ENCODE peak calls at places on chromosomes 16 and 17, in four cellular contexts. H, G, T and C are unnamed samples.

GRCh38 chr16:59573528-59574271 is 839.6 kb upstream of the GOT2 start:
- DNase-seq in H (no peak), G (no peak), T (no peak), C (no peak)

GRCh38 chr16:28081391-28081790 is 17.9 kb upstream of the GSG1L start:
- DNase-seq in H (no peak), G (no peak), T (no peak), C (no peak)

GRCh38 chr17:46874906-46875305 is 23.5 kb downstream of the WNT9B start:
- DNase-seq in H (no peak), G (no peak), T (no peak), C (no peak)

GRCh38 chr17:42365136-42365535 is 23.1 kb downstream of the STAT3 start:
- DNase-seq in H (no peak), G (no peak), T (no peak), C (no peak)

GRCh38 chr16:8958344-8958808 is 5.3 kb downstream of the USP7 start:
- DNase-seq in H (no peak), G (no peak), T (no peak), C (no peak)

GRCh38 chr17:80254396-80255241 is 6.0 kb upstream of the RNF213 start:
- DNase-seq in H (peak), G (peak), T (no peak), C (peak)

GRCh38 chr16:27313422-27314160 is at the start of gene IL4R:
- DNase-seq in H (peak), G (peak), T (peak), C (peak)

GRCh38 chr17:74024871-74025531 is 178.5 kb upstream of the RPL38 start:
- DNase-seq in H (no peak), G (no peak), T (peak), C (no peak)

GRCh38 chr17:3986270-3986938 is 22.2 kb upstream of the ATP2A3 start:
- DNase-seq in H (no peak), G (no peak), T (no peak), C (no peak)

GRCh38 chr17:2939714-2940351 is 123.6 kb downstream of the OR1D5 start:
- DNase-seq in H (no peak), G (no peak), T (no peak), C (no peak)

GRCh38 chr17:3710951-3711383 is 12.7 kb upstream of the HASPIN start:
- DNase-seq in H (no peak), G (no peak), T (no peak), C (no peak)

DNA sequence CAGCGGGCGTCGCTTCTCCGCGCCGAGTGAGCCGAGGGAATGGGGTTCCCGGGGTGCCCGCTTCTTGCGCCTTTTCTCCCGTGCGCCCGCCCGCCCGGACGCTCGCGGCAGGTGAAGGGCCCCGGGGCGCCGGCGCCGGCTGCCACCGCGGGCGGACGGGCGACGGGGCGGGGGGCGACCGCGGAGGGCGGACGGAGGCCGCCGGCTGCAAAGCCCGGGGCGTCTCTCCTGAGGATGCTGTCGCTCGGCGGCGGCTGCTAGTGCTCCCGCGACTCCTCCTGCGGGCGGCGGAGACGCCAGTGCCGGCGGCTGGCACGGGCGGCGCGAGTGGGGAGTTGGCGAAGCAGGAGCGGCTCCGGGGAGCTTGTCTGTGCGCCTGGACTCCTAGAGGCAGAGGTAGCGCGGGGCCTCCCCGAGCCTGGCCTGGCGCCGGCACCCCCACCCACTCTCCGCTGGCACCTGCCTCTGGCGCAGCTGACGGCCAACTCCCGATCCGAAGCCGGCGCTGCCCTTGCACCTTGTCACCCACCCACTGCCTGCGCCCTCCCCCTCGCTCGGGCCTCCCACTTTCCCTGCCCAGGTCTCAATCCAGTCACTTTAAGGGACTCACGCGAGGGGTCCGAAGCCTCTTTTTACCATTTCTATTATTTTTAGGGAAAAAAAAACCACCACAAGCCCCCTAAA is at the start of gene FAM20A:
- DNase-seq in H (peak), G (peak), T (peak), C (no peak)
- H3K4me3 ChIP-seq in H (no peak), G (peak), T (peak), C (no peak)

GRCh38 chr17:34178047-34178446 is 77.0 kb upstream of the CCL2 start:
- DNase-seq in H (no peak), G (no peak), T (peak), C (no peak)
- TF ChIP-seq CTCF in H (no peak), G (no peak), T (no peak), C (no peak)

DNA sequence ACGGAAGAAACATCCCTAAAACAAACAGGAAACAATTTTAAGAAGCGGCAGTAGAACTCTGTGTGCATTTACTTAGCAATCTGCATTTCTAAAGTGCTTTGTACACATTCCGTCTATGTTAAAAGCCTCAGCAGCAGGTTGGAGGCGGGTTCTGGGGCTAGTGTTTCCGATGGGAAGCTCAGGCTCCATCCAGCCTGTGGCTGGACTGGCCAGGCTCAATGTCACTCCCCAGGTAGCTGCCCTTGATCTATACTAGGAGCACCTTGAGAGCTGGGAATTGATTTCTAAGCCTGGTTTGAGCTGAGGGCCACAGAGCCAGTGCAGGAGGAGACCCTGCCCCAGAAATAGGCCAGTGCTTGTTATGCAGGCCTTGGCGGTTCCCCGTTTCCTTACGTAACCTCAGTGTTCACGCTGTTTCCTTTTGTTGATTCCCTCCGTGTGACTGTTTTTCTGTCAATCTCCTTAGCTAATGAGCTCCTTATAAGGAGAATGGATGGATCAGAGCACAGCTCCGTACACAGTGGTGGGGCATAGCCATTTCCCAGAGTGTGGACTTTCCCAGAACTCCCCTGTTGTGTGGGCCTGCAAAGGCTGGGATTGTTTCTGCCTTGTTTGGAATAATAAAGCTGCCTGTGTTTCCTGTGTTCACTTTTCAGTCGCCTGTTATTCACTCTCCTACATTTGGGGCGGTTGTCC is 21.4 kb downstream of the ADORA2B start:
- DNase-seq in H (peak), G (peak), T (peak), C (peak)
- H3K4me3 ChIP-seq in H (no peak), G (no peak), T (no peak), C (peak)

GRCh38 chr16:4801051-4801961 is 1.1 kb downstream of the ROGDI start:
- DNase-seq in H (no peak), G (no peak), T (peak), C (no peak)

GRCh38 chr16:4800290-4801041 is 2.0 kb downstream of the ROGDI start:
- DNase-seq in H (peak), G (peak), T (no peak), C (peak)

GRCh38 chr16:4803479-4804243 is 1.2 kb upstream of the ROGDI start:
- DNase-seq in H (no peak), G (no peak), T (no peak), C (no peak)

GRCh38 chr16:4801962-4802658 is at the start of gene ROGDI:
- DNase-seq in H (peak), G (peak), T (peak), C (peak)

GRCh38 chr16:4802659-4803287 is 340 bp upstream of the ROGDI start:
- DNase-seq in H (peak), G (peak), T (peak), C (peak)
- TF ChIP-seq CTCF in H (peak), G (no peak), T (peak), C (no peak)

DNA sequence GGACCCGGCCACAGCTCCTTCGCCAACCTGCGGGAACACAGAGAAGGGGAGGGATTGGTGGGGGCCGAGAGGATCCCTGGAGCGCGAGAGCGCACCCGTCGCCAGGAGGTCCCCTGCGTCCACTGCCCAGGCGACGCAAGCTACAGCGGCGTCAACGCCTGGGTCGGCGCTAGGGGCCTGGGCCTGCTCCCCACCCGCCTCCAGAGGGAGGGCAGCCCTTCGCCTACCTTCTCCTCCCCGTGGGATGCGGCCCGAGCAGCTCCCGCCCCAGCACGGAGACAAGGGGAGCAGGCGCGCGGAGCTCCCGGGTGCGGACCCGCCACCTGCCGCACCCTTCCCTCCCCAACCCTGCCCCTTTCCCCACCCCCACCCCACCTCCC is 118.9 kb upstream of the SMURF2 start:
- DNase-seq in H (no peak), G (no peak), T (peak), C (no peak)
- H3K4me3 ChIP-seq in H (no peak), G (peak), T (peak), C (no peak)

GRCh38 chr17:39235555-39236221 is 9.9 kb upstream of the STAC2 start:
- DNase-seq in H (no peak), G (no peak), T (peak), C (peak)
- TF ChIP-seq CTCF in H (peak), G (no peak), T (peak), C (peak)